ENCODE peak calls at places on chromosomes 4 and X, in seven cellular contexts. K, C, M, W, R, H and P are unnamed samples.

GRCh38 chr4:151799417-151800030 is 38.7 kb upstream of the GATB start:
- DNase-seq in M (no peak), K (no peak), H (no peak), W (no peak), C (no peak), R (no peak), P (no peak)

GRCh38 chr4:26372525-26373172 is 51.8 kb downstream of the RBPJ start:
- DNase-seq in C (peak; percentile 30), M (peak; percentile 33), R (no peak), W (peak; percentile 23), H (no peak), K (no peak), P (peak; percentile 21)

GRCh38 chrX:101219840-101220191 is 230 bp downstream of the DRP2 start:
- DNase-seq in K (no peak), R (no peak), C (no peak), M (no peak), W (no peak), H (no peak), P (no peak)

GRCh38 chr4:67575232-67575888 is 16.8 kb downstream of the STAP1 start:
- DNase-seq in M (no peak), H (no peak), W (peak; percentile 41), K (no peak), C (no peak), R (no peak), P (no peak)

GRCh38 chr4:8370835-8371234 is 69.7 kb downstream of the ACOX3 start:
- DNase-seq in W (no peak), C (peak; percentile 78), R (no peak), H (no peak), K (peak; percentile 55), M (no peak), P (no peak)

GRCh38 chrX:72079607-72080006 is 52.1 kb downstream of the RTL5 start:
- DNase-seq in W (no peak), H (no peak), K (peak; percentile 46), C (peak; percentile 62), R (no peak), M (no peak), P (no peak)

GRCh38 chr4:94690851-94691254 is 66.9 kb upstream of the BMPR1B start:
- DNase-seq in M (no peak), K (no peak), C (no peak), R (no peak), H (no peak), W (no peak), P (no peak)

GRCh38 chr4:26862381-26862915 is 1.8 kb downstream of the STIM2 start:
- DNase-seq in W (no peak), C (no peak), K (no peak), R (no peak), M (no peak), H (no peak), P (no peak)

GRCh38 chr4:141075553-141075952 is 57.7 kb downstream of the RNF150 start:
- DNase-seq in R (no peak), M (no peak), W (no peak), H (no peak), K (no peak), C (no peak), P (no peak)

GRCh38 chr4:41375561-41375960 is 118.8 kb downstream of the UCHL1 start:
- DNase-seq in C (no peak), H (no peak), K (no peak), W (peak; percentile 32), M (no peak), R (no peak), P (no peak)

GRCh38 chr4:105725623-105726022 is 17.0 kb downstream of the GSTCD start:
- DNase-seq in K (no peak), R (no peak), M (no peak), W (no peak), H (no peak), C (no peak), P (no peak)

GRCh38 chr4:190017357-190018200 is 9.5 kb downstream of the FRG2 start:
- DNase-seq in R (no peak), W (no peak), C (no peak), K (no peak), H (no peak), M (no peak), P (no peak)

GRCh38 chrX:63513825-63514574 is 162.9 kb upstream of the SPIN4 start:
- DNase-seq in W (peak; percentile 42), C (peak; percentile 28), R (no peak), K (no peak), H (no peak), M (no peak), P (peak; percentile 56)

GRCh38 chr4:30753316-30753715 is 33.1 kb downstream of the PCDH7 start:
- DNase-seq in M (no peak), C (no peak), H (no peak), R (no peak), K (no peak), W (no peak), P (peak; percentile 38)

GRCh38 chrX:155893513-155893912 is 12.4 kb downstream of the VAMP7 start:
- DNase-seq in H (no peak), M (no peak), K (no peak), R (no peak), W (no peak), C (no peak), P (no peak)

GRCh38 chr4:98377626-98378025 is 116.4 kb downstream of the RAP1GDS1 start:
- DNase-seq in M (no peak), R (no peak), W (no peak), K (no peak), C (no peak), H (no peak), P (no peak)

GRCh38 chrX:70030242-70030823 is 19.4 kb downstream of the AWAT2 start:
- DNase-seq in H (no peak), C (peak; percentile 46), K (no peak), R (no peak), W (peak; percentile 37), M (peak; percentile 29), P (no peak)

GRCh38 chr4:114302472-114302871 is 296.1 kb upstream of the UGT8 start:
- DNase-seq in H (no peak), W (no peak), K (no peak), C (no peak), R (no peak), M (no peak), P (no peak)

GRCh38 chrX:153521034-153521433 is 3.6 kb downstream of the ATP2B3 start:
- DNase-seq in K (no peak), W (no peak), C (no peak), H (no peak), M (no peak), R (no peak), P (no peak)

GRCh38 chr4:17494833-17495232 is 17.1 kb downstream of the QDPR start:
- DNase-seq in K (no peak), R (no peak), W (no peak), M (no peak), C (no peak), H (no peak), P (no peak)

GRCh38 chr4:962231-963208 is 10.8 kb downstream of the DGKQ start:
- DNase-seq in K (no peak), R (no peak), M (peak; percentile 74), H (no peak), C (no peak), W (no peak), P (no peak)

DNA sequence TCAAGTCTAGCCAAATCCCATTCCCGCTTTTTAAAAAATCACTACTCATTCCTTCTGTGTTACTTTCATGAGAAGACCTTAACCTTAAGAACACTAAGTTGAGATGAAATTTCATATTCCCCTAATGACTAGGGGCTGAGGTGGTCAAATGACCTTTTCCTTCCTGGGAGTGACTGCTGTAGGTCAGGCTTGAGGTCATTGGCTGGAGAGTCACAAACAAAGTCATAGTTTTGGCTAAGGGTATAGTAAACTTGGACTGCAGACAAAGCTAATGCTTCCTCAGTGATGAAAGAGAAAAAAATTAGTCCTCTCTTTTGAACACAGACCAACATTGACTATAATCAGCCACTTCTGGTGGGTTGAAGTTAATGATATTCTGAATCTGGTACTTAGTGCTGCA is 16.0 kb upstream of the FGF2 start:
- DNase-seq in K (no peak), W (no peak), M (no peak), C (no peak), R (no peak), H (no peak), P (no peak)
- H3K27ac ChIP-seq in K (no peak overlapping the region), W (no peak overlapping the region), M (no peak overlapping the region), C (no peak overlapping the region), R (no peak overlapping the region), H (no peak overlapping the region), P (no peak overlapping the region)

DNA sequence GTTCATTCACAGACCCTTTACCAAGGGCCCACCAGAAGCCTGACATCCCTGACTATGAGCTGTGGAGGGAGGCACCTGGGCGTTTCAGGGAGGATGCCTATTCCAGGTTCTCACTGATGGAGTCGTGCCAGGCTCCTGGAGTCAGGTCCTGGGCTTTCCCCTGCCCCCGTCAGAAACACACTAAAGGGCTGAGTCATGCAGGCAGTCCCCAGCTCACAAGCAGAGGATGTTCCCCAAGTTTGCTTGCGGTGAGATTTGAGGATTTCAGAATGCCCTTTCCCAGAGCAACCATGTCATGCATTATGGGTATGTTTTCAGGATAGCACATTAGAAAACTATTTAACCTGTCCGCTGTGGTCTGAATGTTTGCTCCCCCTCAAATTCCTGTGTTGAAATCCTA is 45.2 kb downstream of the FHDC1 start:
- DNase-seq in W (no peak), C (no peak), K (no peak), R (no peak), H (no peak), M (no peak), P (no peak)
- TF ChIP-seq CTCF in W (no peak), C (no peak), K (no peak), R (no peak), H (no peak), M (no peak), P (no peak)

DNA sequence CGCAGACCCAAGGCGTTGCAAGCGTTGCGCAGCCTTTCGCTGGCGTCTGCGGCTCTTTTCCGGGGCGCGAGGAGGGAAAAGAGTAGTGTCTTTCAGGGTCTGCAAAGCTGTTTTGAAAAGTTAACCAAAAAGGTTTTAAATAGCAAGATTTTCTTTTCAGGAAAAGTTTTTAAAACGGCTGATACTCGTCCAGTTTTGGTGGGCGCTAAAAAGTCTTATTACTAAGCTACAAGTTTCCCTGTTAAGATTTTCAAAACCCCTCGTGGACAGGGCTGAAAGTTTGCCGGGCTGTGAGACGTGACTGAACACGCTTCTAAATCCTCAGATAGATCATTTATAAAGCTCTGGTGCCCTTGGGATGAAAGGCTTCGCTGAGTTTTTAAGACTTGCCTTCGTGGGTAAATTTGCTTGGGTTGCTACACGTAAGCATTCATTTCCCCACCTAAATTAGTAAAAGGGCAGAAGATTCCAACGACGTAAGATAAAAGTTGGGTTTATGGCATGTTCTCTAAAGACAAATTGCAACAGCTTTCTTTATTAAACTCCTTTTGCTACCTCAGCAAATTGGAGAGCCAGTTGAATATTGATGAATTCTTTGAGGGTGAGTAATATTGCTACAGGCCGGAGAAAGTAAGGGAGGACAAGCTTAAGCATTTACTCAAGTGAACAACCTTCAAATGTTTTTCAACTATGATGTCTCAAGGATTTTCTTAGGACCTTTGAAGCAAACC is 91.6 kb downstream of the HPRT1 start:
- DNase-seq in C (no peak), R (no peak), M (no peak), K (no peak), W (no peak), H (no peak), P (no peak)
- H3K4me3 ChIP-seq in C (peak overlapping the region; percentile 61), R (no peak overlapping the region), M (no peak overlapping the region), K (peak overlapping the region; percentile 46), W (no peak overlapping the region), H (peak overlapping the region; percentile 67), P (peak overlapping the region; percentile 80)

DNA sequence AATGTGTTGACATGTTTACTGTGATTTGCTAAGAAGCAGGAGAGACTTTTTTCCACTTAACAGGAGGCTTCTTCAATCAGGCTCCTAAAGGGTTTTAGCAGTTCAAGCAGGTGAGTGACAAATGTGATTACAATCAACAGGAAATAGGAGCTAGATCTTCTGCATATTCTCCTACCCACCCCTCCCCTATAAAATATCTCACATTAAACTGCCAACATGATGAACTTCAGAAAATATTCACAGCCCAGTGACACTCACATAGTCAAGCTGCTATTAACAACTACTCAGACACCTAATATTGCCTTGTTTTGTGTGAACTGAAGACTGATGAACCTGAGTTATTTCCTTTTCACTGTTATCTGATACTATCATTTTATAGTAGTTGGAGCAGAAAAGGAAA is 55.9 kb upstream of the ANTXR2 start:
- DNase-seq in W (no peak), C (no peak), M (no peak), K (no peak), H (no peak), R (no peak), P (no peak)
- H3K27ac ChIP-seq in W (no peak overlapping the region), C (no peak overlapping the region), M (no peak overlapping the region), K (no peak overlapping the region), H (no peak overlapping the region), R (no peak overlapping the region), P (no peak overlapping the region)